ENCODE peak calls at places on chromosomes 4 and X, in five cellular contexts. One of them, this sample, is unnamed.

GRCh38 chrX:133813991-133814390 is 171.4 kb downstream of the GPC3 start:
- DNase-seq in cardiac fibroblast: peak
- DNase-seq in neural crest cell: no peak
- DNase-seq in B cell: no peak
- DNase-seq in choroid plexus epithelial cell: peak
- DNase-seq in this sample: no peak

GRCh38 chr4:52198356-52198755 is 147.3 kb downstream of the SPATA18 start:
- DNase-seq in cardiac fibroblast: no peak
- DNase-seq in choroid plexus epithelial cell: no peak
- DNase-seq in neural crest cell: no peak
- DNase-seq in B cell: no peak
- DNase-seq in this sample: no peak

GRCh38 chrX:38151426-38151825 is 69.2 kb downstream of the SRPX start:
- DNase-seq in choroid plexus epithelial cell: peak
- DNase-seq in B cell: no peak
- DNase-seq in neural crest cell: no peak
- DNase-seq in cardiac fibroblast: no peak
- DNase-seq in this sample: no peak

GRCh38 chr4:156778606-156779005 is 193.0 kb downstream of the PDGFC start:
- DNase-seq in neural crest cell: no peak
- DNase-seq in cardiac fibroblast: peak
- DNase-seq in B cell: no peak
- DNase-seq in choroid plexus epithelial cell: peak
- DNase-seq in this sample: no peak

GRCh38 chr4:95409127-95409526 is 139.6 kb downstream of the UNC5C start:
- DNase-seq in B cell: no peak
- DNase-seq in cardiac fibroblast: no peak
- DNase-seq in neural crest cell: no peak
- DNase-seq in choroid plexus epithelial cell: peak
- DNase-seq in this sample: no peak

GRCh38 chr4:6335040-6335590 is 65.5 kb downstream of the WFS1 start:
- DNase-seq in neural crest cell: no peak
- DNase-seq in choroid plexus epithelial cell: no peak
- DNase-seq in B cell: no peak
- DNase-seq in cardiac fibroblast: no peak
- DNase-seq in this sample: no peak

GRCh38 chr4:144579411-144580020 is 66.4 kb upstream of the HHIP start:
- DNase-seq in cardiac fibroblast: peak
- DNase-seq in neural crest cell: no peak
- DNase-seq in choroid plexus epithelial cell: peak
- DNase-seq in B cell: no peak
- DNase-seq in this sample: no peak

GRCh38 chr4:141346144-141346543 is 125.4 kb downstream of the ZNF330 start:
- DNase-seq in B cell: no peak
- DNase-seq in neural crest cell: no peak
- DNase-seq in choroid plexus epithelial cell: peak
- DNase-seq in cardiac fibroblast: peak
- DNase-seq in this sample: no peak

GRCh38 chr4:15934259-15934658 is 4.3 kb downstream of the FGFBP1 start:
- DNase-seq in neural crest cell: no peak
- DNase-seq in B cell: no peak
- DNase-seq in cardiac fibroblast: no peak
- DNase-seq in choroid plexus epithelial cell: no peak
- DNase-seq in this sample: no peak

GRCh38 chr4:159206427-159206871 is 103.6 kb downstream of the RAPGEF2 start:
- DNase-seq in neural crest cell: no peak
- DNase-seq in choroid plexus epithelial cell: peak
- DNase-seq in B cell: no peak
- DNase-seq in cardiac fibroblast: no peak
- DNase-seq in this sample: no peak

GRCh38 chr4:105924341-105924740 is 29.1 kb downstream of the NPNT start:
- DNase-seq in neural crest cell: no peak
- DNase-seq in choroid plexus epithelial cell: no peak
- DNase-seq in cardiac fibroblast: no peak
- DNase-seq in B cell: no peak
- DNase-seq in this sample: no peak

GRCh38 chr4:152436384-152436783 is 99.5 kb downstream of the FBXW7 start:
- DNase-seq in choroid plexus epithelial cell: no peak
- DNase-seq in cardiac fibroblast: no peak
- DNase-seq in B cell: no peak
- DNase-seq in neural crest cell: no peak
- DNase-seq in this sample: no peak

GRCh38 chr4:6768539-6768905 is 14.0 kb upstream of the KIAA0232 start:
- DNase-seq in neural crest cell: no peak
- DNase-seq in cardiac fibroblast: peak
- DNase-seq in B cell: no peak
- DNase-seq in choroid plexus epithelial cell: no peak
- DNase-seq in this sample: no peak

GRCh38 chr4:78534286-78534955 is 17.1 kb upstream of the ANXA3 start:
- DNase-seq in neural crest cell: no peak
- DNase-seq in cardiac fibroblast: no peak
- DNase-seq in B cell: no peak
- DNase-seq in choroid plexus epithelial cell: no peak
- DNase-seq in this sample: no peak

GRCh38 chr4:101230806-101231426 is 116.4 kb downstream of the PPP3CA start:
- DNase-seq in choroid plexus epithelial cell: no peak
- DNase-seq in cardiac fibroblast: no peak
- DNase-seq in B cell: no peak
- DNase-seq in neural crest cell: no peak
- DNase-seq in this sample: no peak

GRCh38 chrX:45628041-45628440 is 427.4 kb upstream of the DIPK2B start:
- DNase-seq in B cell: no peak
- DNase-seq in cardiac fibroblast: no peak
- DNase-seq in neural crest cell: no peak
- DNase-seq in choroid plexus epithelial cell: peak
- DNase-seq in this sample: no peak

GRCh38 chrX:28278236-28278635 is 297.0 kb upstream of the DCAF8L1 start:
- DNase-seq in cardiac fibroblast: no peak
- DNase-seq in B cell: no peak
- DNase-seq in neural crest cell: no peak
- DNase-seq in choroid plexus epithelial cell: peak
- DNase-seq in this sample: no peak

GRCh38 chr4:1766336-1767057 is 26.6 kb upstream of the FGFR3 start:
- DNase-seq in cardiac fibroblast: no peak
- DNase-seq in B cell: no peak
- DNase-seq in neural crest cell: peak
- DNase-seq in choroid plexus epithelial cell: no peak
- DNase-seq in this sample: no peak

GRCh38 chrX:69282893-69283690 is 117.8 kb upstream of the PJA1 start:
- DNase-seq in choroid plexus epithelial cell: no peak
- DNase-seq in neural crest cell: no peak
- DNase-seq in cardiac fibroblast: no peak
- DNase-seq in B cell: no peak
- DNase-seq in this sample: no peak

GRCh38 chr4:89109841-89110540 is 1.3 kb upstream of the TIGD2 start:
- DNase-seq in cardiac fibroblast: no peak
- DNase-seq in choroid plexus epithelial cell: peak
- DNase-seq in B cell: no peak
- DNase-seq in neural crest cell: no peak
- DNase-seq in this sample: no peak

GRCh38 chr4:124018383-124019317 is 622.1 kb downstream of the SPRY1 start:
- DNase-seq in B cell: no peak
- DNase-seq in choroid plexus epithelial cell: peak
- DNase-seq in cardiac fibroblast: peak
- DNase-seq in neural crest cell: no peak
- DNase-seq in this sample: no peak

DNA sequence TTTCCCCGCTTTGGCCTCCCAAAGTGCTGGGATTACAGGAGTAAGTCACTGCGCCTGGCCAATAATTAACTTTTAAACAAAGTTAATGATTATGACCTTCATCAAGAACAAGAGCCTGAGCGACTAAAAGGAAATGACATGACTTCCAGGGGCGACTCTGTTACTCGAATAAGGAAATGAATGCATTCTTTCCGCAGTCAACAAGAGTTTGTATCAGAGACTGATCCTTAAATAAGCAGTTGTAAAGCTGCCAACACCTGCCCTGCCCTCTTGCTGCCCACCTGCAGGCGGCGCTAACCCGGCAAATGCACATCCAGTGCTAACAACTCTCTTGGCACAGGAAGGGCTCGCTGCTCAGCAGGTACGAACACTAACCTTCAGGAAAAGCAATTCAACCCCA is 27.3 kb downstream of the WDR1 start:
- DNase-seq in choroid plexus epithelial cell: no peak
- DNase-seq in neural crest cell: no peak
- DNase-seq in cardiac fibroblast: no peak
- DNase-seq in B cell: no peak
- DNase-seq in this sample: no peak
- TF ChIP-seq CTCF in choroid plexus epithelial cell: peak
- TF ChIP-seq CTCF in neural crest cell: peak
- TF ChIP-seq CTCF in cardiac fibroblast: peak
- TF ChIP-seq CTCF in B cell: peak
- TF ChIP-seq CTCF in this sample: no peak

DNA sequence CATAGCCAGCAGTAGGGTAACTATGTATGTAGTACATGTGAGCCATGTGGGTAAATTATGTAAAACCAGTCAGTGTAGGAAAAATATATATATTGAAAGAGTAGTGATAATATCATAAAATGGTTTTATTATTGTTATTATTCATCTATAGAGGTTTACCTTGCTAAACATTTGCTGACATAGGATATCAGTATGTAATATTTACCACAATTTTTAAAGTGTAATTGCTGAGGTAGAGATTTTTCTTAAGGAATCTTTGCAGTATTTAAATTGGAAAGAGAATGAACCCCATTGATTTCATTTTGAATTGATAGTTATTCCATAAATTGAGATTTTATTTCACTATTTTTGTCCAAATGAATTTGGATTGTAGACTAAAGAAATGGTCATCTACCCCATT is 27.1 kb downstream of the SLAIN2 start:
- DNase-seq in neural crest cell: no peak
- DNase-seq in cardiac fibroblast: no peak
- DNase-seq in choroid plexus epithelial cell: no peak
- DNase-seq in B cell: no peak
- DNase-seq in this sample: no peak
- TF ChIP-seq CTCF in neural crest cell: no peak
- TF ChIP-seq CTCF in cardiac fibroblast: no peak
- TF ChIP-seq CTCF in choroid plexus epithelial cell: no peak
- TF ChIP-seq CTCF in B cell: no peak
- TF ChIP-seq CTCF in this sample: no peak

DNA sequence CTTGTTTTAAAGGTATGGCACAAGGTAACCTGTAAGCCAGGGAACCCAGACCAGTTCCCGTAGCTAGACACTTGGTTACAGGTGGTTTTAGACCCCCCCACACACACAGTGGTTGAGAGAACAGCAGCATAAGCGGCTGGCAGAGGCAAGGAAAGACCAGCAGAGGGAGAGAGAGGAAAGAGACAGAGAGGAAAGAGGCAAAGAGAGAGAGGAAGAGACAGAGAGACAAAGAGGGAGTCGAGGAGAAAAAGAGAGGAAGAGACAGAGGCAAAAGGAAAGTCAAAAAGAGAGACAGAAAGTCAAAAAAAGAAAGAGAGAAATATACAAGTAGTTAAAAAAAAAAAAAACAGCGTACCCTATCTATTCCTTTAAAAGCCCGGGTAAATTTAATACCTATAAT is 19.5 kb upstream of the PCSK1N start:
- DNase-seq in neural crest cell: no peak
- DNase-seq in choroid plexus epithelial cell: peak
- DNase-seq in cardiac fibroblast: peak
- DNase-seq in B cell: no peak
- DNase-seq in this sample: no peak
- TF ChIP-seq CTCF in neural crest cell: no peak
- TF ChIP-seq CTCF in choroid plexus epithelial cell: peak
- TF ChIP-seq CTCF in cardiac fibroblast: peak
- TF ChIP-seq CTCF in B cell: no peak
- TF ChIP-seq CTCF in this sample: no peak

GRCh38 chr4:177718514-177718913 is 276.3 kb upstream of the AGA start:
- DNase-seq in neural crest cell: no peak
- DNase-seq in cardiac fibroblast: no peak
- DNase-seq in choroid plexus epithelial cell: no peak
- DNase-seq in B cell: no peak
- DNase-seq in this sample: no peak
- TF ChIP-seq CTCF in neural crest cell: no peak
- TF ChIP-seq CTCF in cardiac fibroblast: no peak
- TF ChIP-seq CTCF in choroid plexus epithelial cell: no peak
- TF ChIP-seq CTCF in B cell: no peak
- TF ChIP-seq CTCF in this sample: no peak

GRCh38 chrX:147884958-147885357 is 26.8 kb upstream of the FMR1 start:
- DNase-seq in neural crest cell: no peak
- DNase-seq in choroid plexus epithelial cell: peak
- DNase-seq in B cell: no peak
- DNase-seq in cardiac fibroblast: peak
- DNase-seq in this sample: no peak

GRCh38 chrX:147894332-147894870 is 17.3 kb upstream of the FMR1 start:
- DNase-seq in choroid plexus epithelial cell: peak
- DNase-seq in neural crest cell: no peak
- DNase-seq in cardiac fibroblast: peak
- DNase-seq in B cell: no peak
- DNase-seq in this sample: no peak

GRCh38 chrX:147891886-147892285 is 19.8 kb upstream of the FMR1 start:
- DNase-seq in neural crest cell: no peak
- DNase-seq in B cell: no peak
- DNase-seq in choroid plexus epithelial cell: peak
- DNase-seq in cardiac fibroblast: no peak
- DNase-seq in this sample: no peak

GRCh38 chrX:147890766-147891165 is 21.0 kb upstream of the FMR1 start:
- DNase-seq in neural crest cell: no peak
- DNase-seq in cardiac fibroblast: no peak
- DNase-seq in choroid plexus epithelial cell: no peak
- DNase-seq in B cell: no peak
- DNase-seq in this sample: no peak
- TF ChIP-seq CTCF in neural crest cell: no peak
- TF ChIP-seq CTCF in cardiac fibroblast: no peak
- TF ChIP-seq CTCF in choroid plexus epithelial cell: no peak
- TF ChIP-seq CTCF in B cell: no peak
- TF ChIP-seq CTCF in this sample: no peak

GRCh38 chrX:153779891-153780677 is 757 bp upstream of the SRPK3 start:
- DNase-seq in neural crest cell: no peak
- DNase-seq in cardiac fibroblast: no peak
- DNase-seq in choroid plexus epithelial cell: no peak
- DNase-seq in B cell: no peak
- DNase-seq in this sample: no peak

GRCh38 chrX:153776611-153777045 is 4.2 kb upstream of the SRPK3 start:
- DNase-seq in neural crest cell: no peak
- DNase-seq in choroid plexus epithelial cell: no peak
- DNase-seq in cardiac fibroblast: no peak
- DNase-seq in B cell: no peak
- DNase-seq in this sample: no peak

GRCh38 chrX:153777261-153778090 is 3.4 kb upstream of the SRPK3 start:
- DNase-seq in cardiac fibroblast: no peak
- DNase-seq in neural crest cell: no peak
- DNase-seq in choroid plexus epithelial cell: no peak
- DNase-seq in B cell: no peak
- DNase-seq in this sample: no peak

GRCh38 chrX:153778151-153778551 is 2.7 kb upstream of the SRPK3 start:
- DNase-seq in choroid plexus epithelial cell: no peak
- DNase-seq in cardiac fibroblast: no peak
- DNase-seq in neural crest cell: no peak
- DNase-seq in B cell: no peak
- DNase-seq in this sample: no peak

DNA sequence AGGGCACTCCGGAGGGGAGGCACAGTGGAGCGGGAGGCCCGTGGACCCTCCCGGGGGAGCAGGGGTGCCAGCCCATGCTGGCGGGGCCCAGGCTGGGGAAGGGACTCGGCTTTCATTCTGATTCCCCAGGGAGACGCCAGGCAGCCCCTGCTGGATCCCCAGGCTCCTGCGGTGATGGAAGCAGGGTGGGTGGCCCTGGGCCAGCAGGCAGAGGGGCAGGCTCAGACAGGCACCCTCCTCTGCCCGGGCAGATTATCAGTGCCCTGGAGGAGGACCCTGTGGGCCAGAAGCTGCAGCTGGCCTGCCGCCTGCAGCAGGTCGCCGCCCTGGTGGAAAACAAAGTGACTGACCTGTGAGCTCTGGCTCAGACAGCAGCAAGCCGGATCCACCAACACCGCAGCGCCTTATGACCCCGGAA is 2.1 kb upstream of the SRPK3 start:
- DNase-seq in choroid plexus epithelial cell: no peak
- DNase-seq in cardiac fibroblast: no peak
- DNase-seq in neural crest cell: no peak
- DNase-seq in B cell: no peak
- DNase-seq in this sample: no peak
- TF ChIP-seq CTCF in choroid plexus epithelial cell: no peak
- TF ChIP-seq CTCF in cardiac fibroblast: no peak
- TF ChIP-seq CTCF in neural crest cell: peak
- TF ChIP-seq CTCF in B cell: no peak
- TF ChIP-seq CTCF in this sample: no peak

This sample was measured in natural killer cell.